ENCODE peak calls at places on chromosomes 2 and 18, in five cellular contexts. One of them, this sample, is unnamed.
A peak's percentile ranks its signal among the peaks of the same experiment; 100 is the strongest.

GRCh38 chr2:134717706-134718094 is 1.1 kb downstream of the TMEM163 start:
- DNase-seq in AG04450: no peak
- DNase-seq in osteoblast: no peak
- DNase-seq in A549: no peak
- DNase-seq in NCI-H2029 treated with DMSO at 0.1 percent for 48 hours: no peak
- DNase-seq in this sample: no peak

GRCh38 chr18:27017901-27018500 is 152.5 kb upstream of the AQP4 start:
- DNase-seq in NCI-H2029 treated with DMSO at 0.1 percent for 48 hours: no peak
- DNase-seq in osteoblast: no peak
- DNase-seq in A549: peak; percentile 13
- DNase-seq in AG04450: no peak
- DNase-seq in this sample: peak; percentile 35

GRCh38 chr2:219736196-219736595 is 108.8 kb downstream of the SLC4A3 start:
- DNase-seq in AG04450: peak; percentile 48
- DNase-seq in A549: peak; percentile 69
- DNase-seq in NCI-H2029 treated with DMSO at 0.1 percent for 48 hours: peak; percentile 44
- DNase-seq in osteoblast: peak; percentile 95
- DNase-seq in this sample: no peak

GRCh38 chr2:238449241-238449640 is 22.5 kb downstream of the ASB1 start:
- DNase-seq in NCI-H2029 treated with DMSO at 0.1 percent for 48 hours: no peak
- DNase-seq in AG04450: no peak
- DNase-seq in A549: no peak
- DNase-seq in osteoblast: no peak
- DNase-seq in this sample: no peak

GRCh38 chr2:152432206-152432653 is 97.3 kb downstream of the FMNL2 start:
- DNase-seq in A549: peak; percentile 70
- DNase-seq in osteoblast: peak; percentile 69
- DNase-seq in AG04450: no peak
- DNase-seq in NCI-H2029 treated with DMSO at 0.1 percent for 48 hours: no peak
- DNase-seq in this sample: peak; percentile 52

GRCh38 chr2:98458207-98458606 is 13.5 kb downstream of the INPP4A start:
- DNase-seq in NCI-H2029 treated with DMSO at 0.1 percent for 48 hours: no peak
- DNase-seq in osteoblast: no peak
- DNase-seq in A549: peak; percentile 41
- DNase-seq in AG04450: no peak
- DNase-seq in this sample: no peak

GRCh38 chr2:12326449-12327190 is 390.1 kb upstream of the TRIB2 start:
- DNase-seq in A549: no peak
- DNase-seq in AG04450: no peak
- DNase-seq in NCI-H2029 treated with DMSO at 0.1 percent for 48 hours: no peak
- DNase-seq in osteoblast: no peak
- DNase-seq in this sample: no peak

GRCh38 chr2:235669269-235669831 is 175.5 kb downstream of the AGAP1 start:
- DNase-seq in A549: peak; percentile 82
- DNase-seq in osteoblast: peak; percentile 96
- DNase-seq in AG04450: no peak
- DNase-seq in NCI-H2029 treated with DMSO at 0.1 percent for 48 hours: peak; percentile 43
- DNase-seq in this sample: peak; percentile 59

GRCh38 chr2:191866675-191867506 is 20.0 kb upstream of the CAVIN2 start:
- DNase-seq in NCI-H2029 treated with DMSO at 0.1 percent for 48 hours: no peak
- DNase-seq in A549: peak; percentile 95
- DNase-seq in AG04450: peak; percentile 75
- DNase-seq in osteoblast: peak; percentile 74
- DNase-seq in this sample: peak; percentile 75

GRCh38 chr2:1847846-1848598 is 103.7 kb upstream of the PXDN start:
- DNase-seq in osteoblast: peak; percentile 72
- DNase-seq in A549: no peak
- DNase-seq in AG04450: no peak
- DNase-seq in NCI-H2029 treated with DMSO at 0.1 percent for 48 hours: no peak
- DNase-seq in this sample: no peak

GRCh38 chr2:217920879-217921603 is 81.8 kb downstream of the TNS1 start:
- DNase-seq in NCI-H2029 treated with DMSO at 0.1 percent for 48 hours: no peak
- DNase-seq in A549: no peak
- DNase-seq in AG04450: no peak
- DNase-seq in osteoblast: peak; percentile 89
- DNase-seq in this sample: no peak

GRCh38 chr2:25700221-25700660 is 26.9 kb upstream of the DTNB start:
- DNase-seq in AG04450: no peak
- DNase-seq in NCI-H2029 treated with DMSO at 0.1 percent for 48 hours: no peak
- DNase-seq in osteoblast: peak; percentile 91
- DNase-seq in A549: peak; percentile 70
- DNase-seq in this sample: peak; percentile 59

GRCh38 chr2:239581352-239581901 is 180.6 kb upstream of the HDAC4 start:
- DNase-seq in NCI-H2029 treated with DMSO at 0.1 percent for 48 hours: no peak
- DNase-seq in A549: no peak
- DNase-seq in AG04450: no peak
- DNase-seq in osteoblast: no peak
- DNase-seq in this sample: no peak

GRCh38 chr2:199404841-199405240 is 52.9 kb downstream of the SATB2 start:
- DNase-seq in NCI-H2029 treated with DMSO at 0.1 percent for 48 hours: no peak
- DNase-seq in osteoblast: peak; percentile 58
- DNase-seq in AG04450: no peak
- DNase-seq in A549: no peak
- DNase-seq in this sample: no peak

GRCh38 chr18:47036298-47036874 is 965 bp upstream of the ELOA2 start:
- DNase-seq in A549: peak; percentile 29
- DNase-seq in osteoblast: peak; percentile 83
- DNase-seq in AG04450: no peak
- DNase-seq in NCI-H2029 treated with DMSO at 0.1 percent for 48 hours: peak; percentile 7
- DNase-seq in this sample: no peak

GRCh38 chr18:79912994-79913831 is 38.2 kb downstream of the SLC66A2 start:
- DNase-seq in osteoblast: peak; percentile 72
- DNase-seq in AG04450: no peak
- DNase-seq in NCI-H2029 treated with DMSO at 0.1 percent for 48 hours: no peak
- DNase-seq in A549: no peak
- DNase-seq in this sample: no peak

GRCh38 chr18:48752928-48753327 is 197.8 kb downstream of the SMAD7 start:
- DNase-seq in A549: no peak
- DNase-seq in osteoblast: no peak
- DNase-seq in AG04450: no peak
- DNase-seq in NCI-H2029 treated with DMSO at 0.1 percent for 48 hours: no peak
- DNase-seq in this sample: no peak

This sample was measured in SW 1271.